ENCODE peak calls at places on chromosome 7, in six cellular contexts. C is IMR-90, A is NCI-H1694, G is fibroblast of pulmonary artery, H is GM13977, W is T-helper 1 cell. S is an unnamed sample.

GRCh38 chr7:96614154-96614867 is 95.3 kb downstream of the SEM1 start:
- DNase-seq in C (no peak), A (no peak), G (no peak), H (no peak), W (no peak), S (no peak)

GRCh38 chr7:2880051-2880450 is 35.9 kb upstream of the GNA12 start:
- DNase-seq in C (no peak), A (no peak), G (no peak), H (no peak), W (no peak), S (no peak)

GRCh38 chr7:22935269-22935668 is 78.7 kb downstream of the HYCC1 start:
- DNase-seq in C (peak; percentile 21), A (no peak), G (peak; percentile 41), H (no peak), W (no peak), S (no peak)

GRCh38 chr7:99505324-99505662 is 831 bp downstream of the ZKSCAN5 start:
- DNase-seq in C (no peak), A (no peak), G (no peak), H (peak; percentile 31), W (no peak), S (no peak)

GRCh38 chr7:84948632-84949031 is 238.2 kb downstream of the SEMA3D start:
- DNase-seq in C (no peak), A (no peak), G (no peak), H (no peak), W (no peak), S (no peak)

GRCh38 chr7:139738772-139739171 is 39.0 kb downstream of the HIPK2 start:
- DNase-seq in C (no peak), A (no peak), G (no peak), H (no peak), W (no peak), S (no peak)

GRCh38 chr7:69801729-69802688 is 203.7 kb downstream of the AUTS2 start:
- DNase-seq in C (no peak), A (no peak), G (no peak), H (no peak), W (no peak), S (no peak)

GRCh38 chr7:127585044-127585953 is at the start of gene GCC1:
- DNase-seq in C (peak; percentile 87), A (peak; percentile 53), G (peak; percentile 91), H (peak; percentile 95), W (peak; percentile 81), S (peak; percentile 91)

GRCh38 chr7:8131694-8132605 is 130.0 kb downstream of the ICA1 start:
- DNase-seq in C (no peak), A (no peak), G (no peak), H (no peak), W (peak; percentile 20), S (peak; percentile 31)

GRCh38 chr7:46786221-46786951 is 795.5 kb downstream of the TNS3 start:
- DNase-seq in C (peak; percentile 43), A (no peak), G (no peak), H (no peak), W (no peak), S (no peak)

GRCh38 chr7:48173313-48173712 is 2.1 kb downstream of the ABCA13 start:
- DNase-seq in C (no peak), A (no peak), G (no peak), H (no peak), W (no peak), S (no peak)

GRCh38 chr7:84022686-84023308 is 171.8 kb downstream of the SEMA3A start:
- DNase-seq in C (peak; percentile 37), A (no peak), G (no peak), H (no peak), W (no peak), S (no peak)

GRCh38 chr7:105963038-105963667 is at the start of gene CDHR3:
- DNase-seq in C (no peak), A (no peak), G (no peak), H (no peak), W (no peak), S (no peak)

GRCh38 chr7:21355406-21355874 is 72.4 kb upstream of the SP4 start:
- DNase-seq in C (no peak), A (no peak), G (no peak), H (peak; percentile 51), W (no peak), S (no peak)

GRCh38 chr7:1922870-1923236 is 252.8 kb downstream of the ELFN1 start:
- DNase-seq in C (no peak), A (no peak), G (no peak), H (no peak), W (no peak), S (no peak)

GRCh38 chr7:43873300-43873699 is 4.0 kb upstream of the MRPS24 start:
- DNase-seq in C (peak; percentile 87), A (no peak), G (peak; percentile 69), H (peak; percentile 4), W (no peak), S (no peak)

GRCh38 chr7:157645539-157645938 is 308.7 kb downstream of the DNAJB6 start:
- DNase-seq in C (no peak), A (no peak), G (no peak), H (no peak), W (no peak), S (no peak)

GRCh38 chr7:67470256-67470751 is 473.7 kb downstream of the TYW1 start:
- DNase-seq in C (no peak), A (no peak), G (no peak), H (no peak), W (no peak), S (no peak)

GRCh38 chr7:131293018-131293417 is 34.7 kb upstream of the MKLN1 start:
- DNase-seq in C (peak; percentile 76), A (no peak), G (peak; percentile 37), H (no peak), W (no peak), S (no peak)

GRCh38 chr7:141014091-141014490 is 661 bp downstream of the MRPS33 start:
- DNase-seq in C (peak; percentile 5), A (no peak), G (peak; percentile 57), H (no peak), W (no peak), S (no peak)

GRCh38 chr7:139118803-139119485 is 9.4 kb upstream of the ZC3HAV1 start:
- DNase-seq in C (peak; percentile 37), A (no peak), G (peak; percentile 13), H (peak; percentile 46), W (no peak), S (no peak)

GRCh38 chr7:156534925-156535324 is 105.6 kb upstream of the RNF32 start:
- DNase-seq in C (no peak), A (no peak), G (no peak), H (no peak), W (no peak), S (no peak)

GRCh38 chr7:99184468-99185225 is 23.3 kb downstream of the KPNA7 start:
- DNase-seq in C (no peak), A (no peak), G (no peak), H (no peak), W (no peak), S (no peak)

GRCh38 chr7:360454-361100 is 70.6 kb downstream of the FOXL3 start:
- DNase-seq in C (no peak), A (no peak), G (no peak), H (no peak), W (peak; percentile 6), S (no peak)

GRCh38 chr7:78326189-78326588 is 527.6 kb downstream of the PHTF2 start:
- DNase-seq in C (peak; percentile 60), A (no peak), G (peak; percentile 1), H (no peak), W (no peak), S (no peak)